ENCODE peak calls at places on chromosomes 5 and 9, in six cellular contexts. One of them, this sample, is unnamed.

GRCh38 chr5:137649228-137649890 is 86.5 kb downstream of the KLHL3 start:
- DNase-seq in trophoblast cell: no peak
- DNase-seq in H9: no peak
- DNase-seq in neuronal stem cell: no peak
- DNase-seq in mesenchymal stem cell: peak
- DNase-seq in IMR-90: peak
- DNase-seq in this sample: no peak

GRCh38 chr5:17295671-17296070 is 78.2 kb downstream of the BASP1 start:
- DNase-seq in H9: no peak
- DNase-seq in IMR-90: no peak
- DNase-seq in mesenchymal stem cell: no peak
- DNase-seq in trophoblast cell: no peak
- DNase-seq in neuronal stem cell: no peak
- DNase-seq in this sample: no peak

GRCh38 chr9:116027511-116027910 is 126.1 kb upstream of the PAPPA start:
- DNase-seq in IMR-90: peak
- DNase-seq in neuronal stem cell: no peak
- DNase-seq in H9: no peak
- DNase-seq in trophoblast cell: no peak
- DNase-seq in mesenchymal stem cell: peak
- DNase-seq in this sample: no peak

GRCh38 chr5:140882591-140882899 is 621 bp downstream of the PCDHA13 start:
- DNase-seq in mesenchymal stem cell: peak
- DNase-seq in trophoblast cell: no peak
- DNase-seq in H9: peak
- DNase-seq in IMR-90: no peak
- DNase-seq in neuronal stem cell: no peak
- DNase-seq in this sample: no peak

GRCh38 chr9:137147091-137147792 is 8.3 kb downstream of the GRIN1 start:
- DNase-seq in neuronal stem cell: no peak
- DNase-seq in trophoblast cell: no peak
- DNase-seq in mesenchymal stem cell: no peak
- DNase-seq in IMR-90: no peak
- DNase-seq in H9: no peak
- DNase-seq in this sample: no peak

GRCh38 chr5:171647043-171647899 is 138.3 kb upstream of the SMIM23 start:
- DNase-seq in mesenchymal stem cell: peak
- DNase-seq in IMR-90: peak
- DNase-seq in neuronal stem cell: no peak
- DNase-seq in trophoblast cell: no peak
- DNase-seq in H9: peak
- DNase-seq in this sample: no peak

GRCh38 chr9:112326194-112326593 is 7.2 kb downstream of the PTBP3 start:
- DNase-seq in IMR-90: no peak
- DNase-seq in trophoblast cell: no peak
- DNase-seq in neuronal stem cell: no peak
- DNase-seq in mesenchymal stem cell: no peak
- DNase-seq in H9: no peak
- DNase-seq in this sample: no peak

GRCh38 chr5:92916036-92916435 is 665.0 kb downstream of the NR2F1-AS1 start:
- DNase-seq in trophoblast cell: no peak
- DNase-seq in mesenchymal stem cell: peak
- DNase-seq in H9: no peak
- DNase-seq in IMR-90: peak
- DNase-seq in neuronal stem cell: no peak
- DNase-seq in this sample: no peak

GRCh38 chr9:109297899-109298298 is 23.0 kb downstream of the EPB41L4B start:
- DNase-seq in H9: no peak
- DNase-seq in IMR-90: peak
- DNase-seq in neuronal stem cell: no peak
- DNase-seq in mesenchymal stem cell: peak
- DNase-seq in trophoblast cell: no peak
- DNase-seq in this sample: no peak

GRCh38 chr9:12698293-12698692 is 5.1 kb downstream of the TYRP1 start:
- DNase-seq in IMR-90: peak
- DNase-seq in neuronal stem cell: no peak
- DNase-seq in mesenchymal stem cell: peak
- DNase-seq in trophoblast cell: no peak
- DNase-seq in H9: no peak
- DNase-seq in this sample: no peak

GRCh38 chr5:56050566-56051292 is 56.0 kb upstream of the IL6ST start:
- DNase-seq in neuronal stem cell: no peak
- DNase-seq in H9: no peak
- DNase-seq in IMR-90: no peak
- DNase-seq in mesenchymal stem cell: peak
- DNase-seq in trophoblast cell: no peak
- DNase-seq in this sample: no peak

GRCh38 chr5:107578051-107578635 is 92.6 kb downstream of the EFNA5 start:
- DNase-seq in mesenchymal stem cell: no peak
- DNase-seq in IMR-90: no peak
- DNase-seq in neuronal stem cell: no peak
- DNase-seq in trophoblast cell: no peak
- DNase-seq in H9: no peak
- DNase-seq in this sample: no peak

GRCh38 chr9:78954286-78954685 is 617.5 kb upstream of the TLE4 start:
- DNase-seq in H9: no peak
- DNase-seq in mesenchymal stem cell: no peak
- DNase-seq in IMR-90: peak
- DNase-seq in neuronal stem cell: no peak
- DNase-seq in trophoblast cell: no peak
- DNase-seq in this sample: no peak

GRCh38 chr9:3708751-3709150 is 182.9 kb upstream of the RFX3 start:
- DNase-seq in mesenchymal stem cell: no peak
- DNase-seq in H9: no peak
- DNase-seq in IMR-90: peak
- DNase-seq in neuronal stem cell: no peak
- DNase-seq in trophoblast cell: no peak
- DNase-seq in this sample: no peak

GRCh38 chr5:82356808-82357671 is 78.9 kb upstream of the RPS23 start:
- DNase-seq in IMR-90: peak
- DNase-seq in mesenchymal stem cell: peak
- DNase-seq in neuronal stem cell: no peak
- DNase-seq in trophoblast cell: no peak
- DNase-seq in H9: peak
- DNase-seq in this sample: no peak

GRCh38 chr5:79853676-79854418 is 137.2 kb downstream of the MTX3 start:
- DNase-seq in trophoblast cell: peak
- DNase-seq in IMR-90: peak
- DNase-seq in H9: no peak
- DNase-seq in mesenchymal stem cell: no peak
- DNase-seq in neuronal stem cell: no peak
- DNase-seq in this sample: no peak

GRCh38 chr9:12689233-12689632 is 4.0 kb upstream of the TYRP1 start:
- DNase-seq in IMR-90: no peak
- DNase-seq in trophoblast cell: no peak
- DNase-seq in neuronal stem cell: no peak
- DNase-seq in mesenchymal stem cell: no peak
- DNase-seq in H9: no peak
- DNase-seq in this sample: no peak

GRCh38 chr9:32954642-32955041 is 46.8 kb downstream of the APTX start:
- DNase-seq in H9: no peak
- DNase-seq in neuronal stem cell: no peak
- DNase-seq in trophoblast cell: peak
- DNase-seq in IMR-90: peak
- DNase-seq in mesenchymal stem cell: peak
- DNase-seq in this sample: no peak

GRCh38 chr5:154369682-154370081 is 76.1 kb upstream of the SAP30L start:
- DNase-seq in mesenchymal stem cell: peak
- DNase-seq in trophoblast cell: no peak
- DNase-seq in neuronal stem cell: no peak
- DNase-seq in IMR-90: peak
- DNase-seq in H9: no peak
- DNase-seq in this sample: no peak

GRCh38 chr5:152942633-152943336 is 537.7 kb upstream of the NMUR2 start:
- DNase-seq in IMR-90: no peak
- DNase-seq in neuronal stem cell: no peak
- DNase-seq in trophoblast cell: no peak
- DNase-seq in H9: no peak
- DNase-seq in mesenchymal stem cell: no peak
- DNase-seq in this sample: no peak

GRCh38 chr5:133610489-133611356 is 1.6 kb downstream of the FSTL4 start:
- DNase-seq in trophoblast cell: peak
- DNase-seq in H9: peak
- DNase-seq in neuronal stem cell: peak
- DNase-seq in IMR-90: no peak
- DNase-seq in mesenchymal stem cell: peak
- DNase-seq in this sample: peak

GRCh38 chr5:125412051-125412560 is 665.7 kb upstream of the ZNF608 start:
- DNase-seq in neuronal stem cell: no peak
- DNase-seq in H9: peak
- DNase-seq in trophoblast cell: no peak
- DNase-seq in mesenchymal stem cell: peak
- DNase-seq in IMR-90: no peak
- DNase-seq in this sample: no peak

GRCh38 chr9:127384016-127384730 is 12.8 kb upstream of the SLC2A8 start:
- DNase-seq in trophoblast cell: peak
- DNase-seq in H9: no peak
- DNase-seq in IMR-90: no peak
- DNase-seq in neuronal stem cell: no peak
- DNase-seq in mesenchymal stem cell: no peak
- DNase-seq in this sample: no peak

GRCh38 chr5:88833371-88834107 is 49.4 kb downstream of the MEF2C start:
- DNase-seq in mesenchymal stem cell: peak
- DNase-seq in IMR-90: peak
- DNase-seq in neuronal stem cell: no peak
- DNase-seq in trophoblast cell: no peak
- DNase-seq in H9: no peak
- DNase-seq in this sample: no peak

GRCh38 chr5:58838732-58839131 is 255.9 kb downstream of the RAB3C start:
- DNase-seq in H9: no peak
- DNase-seq in trophoblast cell: no peak
- DNase-seq in neuronal stem cell: no peak
- DNase-seq in mesenchymal stem cell: no peak
- DNase-seq in IMR-90: no peak
- DNase-seq in this sample: no peak

GRCh38 chr9:114495992-114496391 is 9.3 kb downstream of the WHRN start:
- DNase-seq in IMR-90: no peak
- DNase-seq in neuronal stem cell: no peak
- DNase-seq in mesenchymal stem cell: no peak
- DNase-seq in H9: no peak
- DNase-seq in trophoblast cell: no peak
- DNase-seq in this sample: no peak

GRCh38 chr9:114499941-114500528 is 5.2 kb downstream of the WHRN start:
- DNase-seq in IMR-90: no peak
- DNase-seq in H9: no peak
- DNase-seq in trophoblast cell: no peak
- DNase-seq in mesenchymal stem cell: no peak
- DNase-seq in neuronal stem cell: no peak
- DNase-seq in this sample: no peak

GRCh38 chr9:114497220-114497619 is 8.1 kb downstream of the WHRN start:
- DNase-seq in neuronal stem cell: no peak
- DNase-seq in H9: no peak
- DNase-seq in mesenchymal stem cell: no peak
- DNase-seq in IMR-90: no peak
- DNase-seq in trophoblast cell: no peak
- DNase-seq in this sample: no peak

GRCh38 chr9:114499528-114499927 is 5.7 kb downstream of the WHRN start:
- DNase-seq in trophoblast cell: no peak
- DNase-seq in H9: no peak
- DNase-seq in IMR-90: no peak
- DNase-seq in neuronal stem cell: peak
- DNase-seq in mesenchymal stem cell: no peak
- DNase-seq in this sample: no peak

GRCh38 chr9:114497727-114498382 is 7.4 kb downstream of the WHRN start:
- DNase-seq in IMR-90: no peak
- DNase-seq in H9: no peak
- DNase-seq in mesenchymal stem cell: no peak
- DNase-seq in trophoblast cell: no peak
- DNase-seq in neuronal stem cell: no peak
- DNase-seq in this sample: no peak
- H4K91ac ChIP-seq in IMR-90: no peak
- H4K91ac ChIP-seq in H9: no peak
- H4K91ac ChIP-seq in mesenchymal stem cell: no peak
- H4K91ac ChIP-seq in trophoblast cell: no peak
- H4K91ac ChIP-seq in neuronal stem cell: no peak
- H4K91ac ChIP-seq in this sample: no peak

GRCh38 chr9:19484699-19485098 is 75.9 kb downstream of the ACER2 start:
- DNase-seq in trophoblast cell: no peak
- DNase-seq in neuronal stem cell: no peak
- DNase-seq in mesenchymal stem cell: no peak
- DNase-seq in H9: no peak
- DNase-seq in IMR-90: no peak
- DNase-seq in this sample: no peak

GRCh38 chr9:19488721-19489120 is 79.9 kb downstream of the ACER2 start:
- DNase-seq in H9: no peak
- DNase-seq in mesenchymal stem cell: no peak
- DNase-seq in neuronal stem cell: no peak
- DNase-seq in IMR-90: no peak
- DNase-seq in trophoblast cell: peak
- DNase-seq in this sample: no peak

GRCh38 chr9:19486803-19487202 is 78.0 kb downstream of the ACER2 start:
- DNase-seq in neuronal stem cell: no peak
- DNase-seq in trophoblast cell: no peak
- DNase-seq in H9: no peak
- DNase-seq in IMR-90: no peak
- DNase-seq in mesenchymal stem cell: no peak
- DNase-seq in this sample: no peak

GRCh38 chr9:19481971-19482404 is 73.2 kb downstream of the ACER2 start:
- DNase-seq in mesenchymal stem cell: no peak
- DNase-seq in trophoblast cell: no peak
- DNase-seq in neuronal stem cell: no peak
- DNase-seq in H9: no peak
- DNase-seq in IMR-90: no peak
- DNase-seq in this sample: no peak

GRCh38 chr9:19485193-19485592 is 76.4 kb downstream of the ACER2 start:
- DNase-seq in trophoblast cell: no peak
- DNase-seq in neuronal stem cell: no peak
- DNase-seq in mesenchymal stem cell: no peak
- DNase-seq in IMR-90: no peak
- DNase-seq in H9: no peak
- DNase-seq in this sample: peak
- H3K27ac ChIP-seq in trophoblast cell: no peak
- H3K27ac ChIP-seq in neuronal stem cell: no peak
- H3K27ac ChIP-seq in mesenchymal stem cell: no peak
- H3K27ac ChIP-seq in IMR-90: no peak
- H3K27ac ChIP-seq in H9: no peak
- H3K27ac ChIP-seq in this sample: no peak

DNA sequence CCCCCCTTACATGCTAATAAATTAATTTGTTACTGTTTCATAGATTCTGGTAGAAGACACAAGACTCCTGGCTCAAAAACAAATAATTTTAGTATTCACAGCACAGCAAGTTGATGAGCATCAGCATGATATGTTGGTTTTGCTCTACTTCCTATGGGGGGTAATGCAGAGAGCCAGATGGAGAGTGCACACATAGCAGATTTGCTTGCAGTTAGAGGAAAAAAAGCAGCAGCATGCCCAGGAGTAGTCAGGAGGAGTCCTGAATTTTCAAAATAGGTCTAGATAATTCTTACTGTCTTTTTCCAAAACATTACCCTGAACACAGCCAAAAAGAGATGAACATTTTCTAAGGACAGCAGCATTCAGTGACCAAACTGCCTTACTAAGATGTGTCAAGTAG is 261.3 kb downstream of the COX7C start:
- DNase-seq in H9: no peak
- DNase-seq in IMR-90: no peak
- DNase-seq in neuronal stem cell: no peak
- DNase-seq in mesenchymal stem cell: no peak
- DNase-seq in trophoblast cell: no peak
- DNase-seq in this sample: no peak
- H4K91ac ChIP-seq in H9: no peak
- H4K91ac ChIP-seq in IMR-90: no peak
- H4K91ac ChIP-seq in neuronal stem cell: no peak
- H4K91ac ChIP-seq in mesenchymal stem cell: no peak
- H4K91ac ChIP-seq in trophoblast cell: peak
- H4K91ac ChIP-seq in this sample: no peak

GRCh38 chr5:151204051-151204450 is 19.8 kb downstream of the CCDC69 start:
- DNase-seq in H9: no peak
- DNase-seq in trophoblast cell: no peak
- DNase-seq in IMR-90: no peak
- DNase-seq in neuronal stem cell: no peak
- DNase-seq in mesenchymal stem cell: no peak
- DNase-seq in this sample: no peak
- H3K27ac ChIP-seq in H9: no peak
- H3K27ac ChIP-seq in trophoblast cell: no peak
- H3K27ac ChIP-seq in IMR-90: no peak
- H3K27ac ChIP-seq in neuronal stem cell: no peak
- H3K27ac ChIP-seq in mesenchymal stem cell: no peak
- H3K27ac ChIP-seq in this sample: no peak